ENCODE peak calls at places on chromosomes 13 and 19, in nine cellular contexts. Y, F, X, W, U, D, T, K and J are unnamed samples.

GRCh38 chr13:98961204-98962105 is 16.4 kb downstream of the DOCK9 start:
- DNase-seq in W (no peak), Y (no peak), F (no peak), D (no peak), K (no peak), U (no peak), X (no peak), T (no peak), J (no peak)

GRCh38 chr13:29607465-29607864 is 12.0 kb upstream of the SLC7A1 start:
- DNase-seq in Y (no peak), K (no peak), D (no peak), W (no peak), U (no peak), T (no peak), F (no peak), X (no peak), J (no peak)

GRCh38 chr13:99636306-99636705 is 135.0 kb downstream of the TM9SF2 start:
- DNase-seq in X (no peak), K (no peak), U (no peak), Y (no peak), T (no peak), W (no peak), D (no peak), F (no peak), J (no peak)

GRCh38 chr13:110010433-110011135 is 224.2 kb upstream of the IRS2 start:
- DNase-seq in X (no peak), F (no peak), Y (peak; percentile 39), T (peak; percentile 82), K (no peak), D (no peak), U (no peak), W (no peak), J (no peak)

GRCh38 chr19:42420055-42420544 is 7.1 kb downstream of the LIPE start:
- DNase-seq in T (peak; percentile 50), Y (no peak), W (no peak), D (peak; percentile 83), F (peak; percentile 80), X (no peak), K (no peak), U (peak; percentile 48), J (peak; percentile 34)

GRCh38 chr19:19423322-19423721 is 17.8 kb downstream of the GATAD2A start:
- DNase-seq in D (no peak), T (no peak), F (no peak), W (no peak), U (no peak), X (no peak), Y (no peak), K (no peak), J (no peak)

GRCh38 chr19:54725321-54725720 is 1.1 kb downstream of the KIR3DL3 start:
- DNase-seq in T (no peak), X (no peak), D (no peak), W (no peak), U (no peak), K (no peak), F (no peak), Y (no peak), J (no peak)

GRCh38 chr19:45558399-45558878 is 26.2 kb downstream of the OPA3 start:
- DNase-seq in U (peak; percentile 36), T (peak; percentile 4), W (no peak), K (peak; percentile 45), Y (no peak), X (peak; percentile 44), D (peak; percentile 77), F (peak; percentile 72), J (peak; percentile 74)

GRCh38 chr13:91058066-91058465 is 289.4 kb upstream of the MIR17HG start:
- DNase-seq in X (no peak), D (no peak), T (no peak), U (peak; percentile 29), F (no peak), W (no peak), K (no peak), Y (no peak), J (no peak)

GRCh38 chr13:64332048-64332447 is 2898.1 kb downstream of the PCDH9 start:
- DNase-seq in D (no peak), U (no peak), K (no peak), W (no peak), X (no peak), T (no peak), Y (peak; percentile 29), F (no peak), J (no peak)

GRCh38 chr19:15631817-15632216 is 8.9 kb upstream of the CYP4F3 start:
- DNase-seq in U (no peak), Y (no peak), D (no peak), W (no peak), F (peak; percentile 10), K (no peak), X (no peak), T (no peak), J (no peak)

GRCh38 chr19:38213911-38214625 is 10.0 kb downstream of the DPF1 start:
- DNase-seq in D (peak; percentile 81), K (no peak), W (no peak), U (peak; percentile 88), Y (no peak), T (peak; percentile 95), X (no peak), F (peak; percentile 77), J (no peak)

GRCh38 chr19:18173572-18174294 is at the start of gene IFI30:
- DNase-seq in T (no peak), Y (peak; percentile 91), U (no peak), K (peak; percentile 68), D (peak; percentile 56), W (peak; percentile 74), X (peak; percentile 65), F (peak; percentile 75), J (peak; percentile 97)

GRCh38 chr13:94318418-94318817 is 161.1 kb downstream of the DCT start:
- DNase-seq in U (no peak), F (no peak), W (no peak), X (no peak), D (no peak), T (no peak), Y (no peak), K (no peak), J (no peak)

GRCh38 chr13:39945226-39945625 is 289.8 kb downstream of the COG6 start:
- DNase-seq in U (no peak), K (no peak), D (no peak), X (no peak), Y (no peak), T (no peak), W (no peak), F (no peak), J (no peak)